ENCODE peak calls at places on chromosomes 3 and 15, in ten cellular contexts. Y is aorta, W is cardiac muscle cell, X is lower leg skin, T is MM.1S, P is SK-N-SH, N is mammary epithelial cell, Q is H1, B is right atrium auricular region, U is GM12864. F is an unnamed sample.

GRCh38 chr3:156474560-156475389 is 80.1 kb downstream of the SSR3 start:
- DNase-seq in B (no peak), Q (no peak), T (no peak), Y (no peak), N (no peak), U (no peak), P (no peak), X (no peak), W (peak), F (no peak)

GRCh38 chr3:23650371-23651140 is 155.2 kb upstream of the UBE2E1 start:
- DNase-seq in W (peak), P (no peak), Y (no peak), T (no peak), X (no peak), U (no peak), N (peak), Q (no peak), B (no peak), F (no peak)

GRCh38 chr3:112774293-112774926 is 72.3 kb downstream of the CD200R1L start:
- DNase-seq in T (peak), W (peak), N (peak), U (no peak), P (no peak), Y (no peak), B (no peak), X (no peak), Q (no peak), F (no peak)

GRCh38 chr15:51096976-51097375 is 2.3 kb upstream of the TNFAIP8L3 start:
- DNase-seq in B (no peak), Y (no peak), N (no peak), W (no peak), T (no peak), P (no peak), X (no peak), Q (no peak), U (no peak), F (no peak)

GRCh38 chr15:85543741-85544155 is 163.3 kb downstream of the AKAP13 start:
- DNase-seq in N (peak), W (no peak), U (no peak), T (no peak), B (peak), Q (peak), Y (peak), X (peak), P (no peak), F (peak)

GRCh38 chr15:75154461-75155062 is 47.1 kb upstream of the C15orf39 start:
- DNase-seq in P (no peak), Q (no peak), N (no peak), T (no peak), B (no peak), W (no peak), Y (no peak), U (no peak), X (no peak), F (no peak)

GRCh38 chr3:27659279-27660021 is 62.7 kb downstream of the EOMES start:
- DNase-seq in X (no peak), T (peak), Y (peak), N (peak), U (no peak), Q (no peak), W (peak), P (peak), B (no peak), F (no peak)

GRCh38 chr15:85624241-85624855 is 170.4 kb downstream of the KLHL25 start:
- DNase-seq in W (peak), Q (no peak), T (no peak), X (no peak), P (no peak), U (no peak), N (no peak), Y (no peak), B (no peak), F (no peak)

GRCh38 chr3:71868891-71869290 is 83.9 kb upstream of the PROK2 start:
- DNase-seq in B (no peak), P (no peak), T (no peak), N (no peak), X (no peak), U (no peak), W (no peak), Q (no peak), Y (no peak), F (no peak)

GRCh38 chr3:65246561-65246960 is 558.8 kb upstream of the ADAMTS9 start:
- DNase-seq in X (no peak), Q (no peak), Y (no peak), B (no peak), P (no peak), N (no peak), W (no peak), U (no peak), T (no peak), F (no peak)

GRCh38 chr3:156252656-156253055 is 132.3 kb downstream of the KCNAB1 start:
- DNase-seq in Q (no peak), P (no peak), X (no peak), N (no peak), Y (no peak), T (no peak), W (no peak), U (no peak), B (no peak), F (no peak)

GRCh38 chr15:90029024-90029423 is 27.9 kb downstream of the ZNF710 start:
- DNase-seq in T (no peak), B (no peak), W (no peak), Y (no peak), X (no peak), U (no peak), N (no peak), Q (no peak), P (no peak), F (peak)

GRCh38 chr3:195809796-195810454 is 1.8 kb downstream of the MUC4 start:
- DNase-seq in Q (no peak), B (no peak), U (no peak), W (no peak), N (no peak), P (no peak), X (no peak), Y (peak), T (no peak), F (peak)
- H3K4me3 ChIP-seq in Q (no peak), B (no peak), U (no peak), W (no peak), N (no peak), P (no peak), X (no peak), Y (no peak), T (no peak), F (no peak)

GRCh38 chr3:52246728-52247454 is 1.3 kb downstream of the PPM1M start:
- DNase-seq in U (no peak), W (no peak), Q (no peak), Y (no peak), T (no peak), B (no peak), N (no peak), X (no peak), P (no peak), F (no peak)

GRCh38 chr3:52247455-52248164 is 2.1 kb downstream of the PPM1M start:
- DNase-seq in B (peak), W (no peak), N (no peak), U (no peak), Q (no peak), Y (no peak), P (no peak), T (no peak), X (no peak), F (no peak)

GRCh38 chr3:52248165-52248541 is 2.6 kb downstream of the PPM1M start:
- DNase-seq in U (no peak), P (no peak), Q (no peak), W (no peak), Y (peak), B (peak), X (no peak), N (no peak), T (no peak), F (no peak)

GRCh38 chr3:52245322-52246263 is at the start of gene PPM1M:
- DNase-seq in Q (no peak), W (peak), Y (peak), X (no peak), U (no peak), P (peak), T (peak), N (peak), B (no peak), F (peak)

DNA sequence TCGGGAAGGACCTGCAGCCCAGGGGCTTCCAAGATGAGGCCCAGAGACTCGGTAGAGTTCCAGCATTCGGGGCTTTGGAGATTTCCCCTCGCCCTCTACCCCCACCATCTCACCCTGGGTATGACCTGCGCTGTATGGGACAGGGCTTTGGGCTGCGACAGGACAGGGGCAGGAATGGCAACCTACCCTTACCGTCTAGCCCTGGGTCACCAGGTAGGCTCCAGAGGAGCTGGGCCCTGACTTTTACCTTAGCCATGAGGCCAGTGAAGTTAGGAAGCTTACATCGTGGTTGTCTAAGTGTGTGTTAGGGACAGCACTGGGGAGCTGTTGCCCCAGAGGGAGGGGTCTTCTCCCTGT is 683 bp downstream of the PPM1M start:
- DNase-seq in Q (no peak), T (no peak), U (no peak), Y (no peak), W (no peak), N (no peak), B (no peak), X (no peak), P (no peak), F (no peak)
- H3K4me3 ChIP-seq in Q (peak), T (peak), U (peak), Y (peak), W (peak), N (no peak), B (peak), X (peak), P (peak), F (no peak)

GRCh38 chr3:1232276-1232675 is 139.5 kb downstream of the CNTN6 start:
- DNase-seq in U (no peak), P (no peak), Y (no peak), N (no peak), X (no peak), W (no peak), Q (no peak), B (no peak), T (no peak), F (no peak)
- H3K4me3 ChIP-seq in U (no peak), P (no peak), Y (no peak), N (no peak), X (no peak), W (no peak), Q (no peak), B (no peak), T (no peak), F (no peak)

GRCh38 chr15:40755821-40756220 is 767 bp upstream of the RMDN3 start:
- DNase-seq in X (no peak), Y (no peak), T (no peak), W (no peak), B (no peak), P (no peak), Q (no peak), U (no peak), N (no peak), F (no peak)
- H3K4me3 ChIP-seq in X (no peak), Y (peak), T (peak), W (peak), B (peak), P (peak), Q (peak), U (peak), N (peak), F (peak)

DNA sequence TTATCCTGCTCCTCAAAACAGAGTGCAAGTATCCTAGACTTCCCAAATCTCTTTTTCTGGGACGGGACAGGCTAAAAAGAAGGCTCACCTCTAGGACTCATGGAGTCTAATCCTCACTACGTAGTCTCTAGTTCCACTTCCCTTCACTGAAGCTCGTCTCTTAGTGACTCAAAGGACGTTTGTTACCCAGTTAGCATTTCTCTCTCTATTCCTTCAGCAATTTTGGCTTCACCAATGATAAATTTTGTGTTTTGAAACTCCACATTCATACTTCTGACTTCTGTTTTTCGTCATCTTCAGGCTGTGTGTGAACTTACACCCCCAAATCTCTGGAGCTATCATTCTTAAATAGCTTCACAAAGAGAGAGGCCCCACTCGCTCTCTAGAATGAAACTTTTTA is 627.1 kb downstream of the NAALADL2 start:
- DNase-seq in T (no peak), U (no peak), N (no peak), Y (no peak), X (no peak), Q (no peak), W (no peak), P (no peak), B (no peak), F (no peak)
- H3K4me3 ChIP-seq in T (no peak), U (no peak), N (no peak), Y (no peak), X (no peak), Q (no peak), W (no peak), P (no peak), B (no peak), F (no peak)

DNA sequence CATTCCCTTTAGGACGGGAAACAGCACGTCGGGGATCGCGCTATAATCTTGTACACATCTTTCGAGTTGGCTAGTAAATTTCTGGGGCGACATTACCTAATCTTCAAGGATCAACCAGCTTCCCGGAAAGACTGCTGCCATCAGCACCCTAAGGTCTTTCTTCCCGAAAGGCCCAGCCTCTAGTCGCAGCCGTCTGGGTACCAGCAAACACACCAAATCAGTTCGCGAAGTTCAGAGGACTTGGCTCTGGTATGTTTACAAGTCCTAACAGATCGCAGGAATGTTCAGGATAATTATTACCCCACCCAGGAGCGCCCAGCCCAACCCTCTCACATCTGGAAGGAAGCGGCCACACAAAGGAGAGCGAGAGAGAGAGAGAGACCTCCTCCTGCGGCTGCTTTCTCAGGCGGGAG is 155.2 kb upstream of the FRMD4B start:
- DNase-seq in U (no peak), Y (no peak), Q (no peak), W (no peak), P (peak), X (peak), B (no peak), N (peak), T (no peak), F (no peak)
- H3K4me3 ChIP-seq in U (no peak), Y (no peak), Q (peak), W (peak), P (peak), X (no peak), B (peak), N (peak), T (no peak), F (peak)

DNA sequence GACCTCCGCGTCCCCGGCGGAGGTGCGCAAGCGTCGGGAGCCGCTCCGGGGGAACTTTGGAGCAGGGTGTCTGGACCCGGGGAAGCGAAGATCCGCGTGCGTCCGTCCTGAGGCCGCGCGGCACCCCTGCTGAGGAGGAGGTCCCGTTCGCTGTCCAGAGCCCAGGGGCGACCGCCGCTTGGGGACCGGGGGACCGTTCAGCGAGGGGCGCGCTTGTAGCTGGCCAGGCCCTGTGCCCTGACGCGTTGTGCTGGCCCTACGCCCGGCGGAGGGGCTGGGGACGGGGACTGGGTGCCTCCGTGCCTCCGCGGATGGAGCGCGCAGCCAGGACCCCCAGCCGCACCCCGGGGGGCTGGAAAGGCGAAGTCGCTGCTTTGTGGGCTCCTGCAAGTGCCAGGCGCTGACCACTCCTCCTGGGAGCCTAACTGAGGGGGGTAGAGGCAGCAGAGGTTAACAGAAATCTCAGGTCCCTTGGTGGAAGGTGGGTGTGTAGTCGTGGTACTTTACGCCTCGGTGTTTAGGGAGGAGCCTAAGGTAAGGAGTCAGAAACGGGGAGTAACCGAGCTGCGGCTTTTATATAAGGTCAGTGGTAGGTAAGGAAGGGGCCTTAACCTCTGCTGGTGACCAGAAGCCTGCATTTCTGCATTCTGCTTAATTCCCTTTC is at the start of gene PPARG:
- DNase-seq in Q (no peak), U (no peak), N (no peak), Y (peak), X (no peak), P (peak), T (no peak), W (peak), B (no peak), F (no peak)
- H3K4me3 ChIP-seq in Q (peak), U (no peak), N (peak), Y (peak), X (peak), P (peak), T (no peak), W (peak), B (peak), F (peak)

F was measured in upper lobe of left lung.